ENCODE peak calls at places on chromosomes 5 and 9, in eight cellular contexts. R is NCI-H2081; B is SW 1271; A is NCI-H774; M is activated T-cell treated with anti-CD3 and anti-CD28 coated beads for 1 hour; J is activated CD8-positive, alpha-beta memory T cell treated with anti-CD3 and anti-CD28 coated beads for 24 hours; E is NCI-H2029; S is foreskin melanocyte. P is an unnamed sample.

GRCh38 chr9:81605154-81605670 is 84.1 kb downstream of the TLE1 start:
- DNase-seq in M (no peak), B (no peak), S (no peak), R (no peak), J (no peak), A (peak), E (peak), P (no peak)

GRCh38 chr5:113357696-113358476 is 76.9 kb downstream of the TSSK1B start:
- DNase-seq in E (no peak), S (no peak), A (no peak), J (no peak), B (no peak), R (no peak), M (no peak), P (no peak)

GRCh38 chr5:20575515-20575914 is 587.5 kb upstream of the CDH18 start:
- DNase-seq in A (no peak), R (no peak), J (no peak), B (no peak), M (no peak), S (no peak), E (no peak), P (no peak)

GRCh38 chr5:757346-757930 is 27.1 kb downstream of the ZDHHC11B start:
- DNase-seq in E (no peak), B (no peak), A (no peak), J (peak), S (no peak), R (no peak), M (no peak), P (no peak)

GRCh38 chr9:25700430-25700829 is 22.2 kb upstream of the TUSC1 start:
- DNase-seq in B (no peak), E (no peak), R (no peak), J (no peak), A (no peak), S (no peak), M (no peak), P (no peak)

GRCh38 chr5:133838286-133838685 is 130.1 kb downstream of the C5orf15 start:
- DNase-seq in M (no peak), A (no peak), E (no peak), S (no peak), B (no peak), J (no peak), R (no peak), P (no peak)

GRCh38 chr5:128703322-128703721 is 165.3 kb upstream of the FBN2 start:
- DNase-seq in M (no peak), S (no peak), A (no peak), J (no peak), E (no peak), R (no peak), B (no peak), P (no peak)

GRCh38 chr5:125162714-125163113 is 416.3 kb upstream of the ZNF608 start:
- DNase-seq in B (no peak), M (no peak), J (no peak), E (no peak), S (no peak), A (no peak), R (no peak), P (no peak)

GRCh38 chr5:125926172-125926571 is 497.0 kb upstream of the GRAMD2B start:
- DNase-seq in S (no peak), R (no peak), A (no peak), B (no peak), M (no peak), E (no peak), J (no peak), P (no peak)

GRCh38 chr9:122754825-122755224 is 12.7 kb downstream of the OR1L6 start:
- DNase-seq in E (no peak), R (no peak), S (no peak), A (no peak), J (no peak), M (no peak), B (no peak), P (no peak)

GRCh38 chr9:137295313-137296213 is 6.5 kb downstream of the NRARP start:
- DNase-seq in A (peak), B (no peak), J (peak), R (peak), S (no peak), E (no peak), M (no peak), P (no peak)

GRCh38 chr5:54115768-54116403 is 194.5 kb downstream of the ARL15 start:
- DNase-seq in M (no peak), E (no peak), A (no peak), R (peak), B (no peak), S (no peak), J (no peak), P (no peak)

GRCh38 chr9:70081120-70081495 is 37.5 kb downstream of the MAMDC2 start:
- DNase-seq in A (no peak), S (no peak), R (peak), M (no peak), B (no peak), J (no peak), E (peak), P (no peak)

GRCh38 chr9:129958771-129959170 is 84.2 kb downstream of the FNBP1 start:
- DNase-seq in E (no peak), R (no peak), A (no peak), B (no peak), M (no peak), J (peak), S (no peak), P (no peak)

GRCh38 chr9:132099741-132100407 is 20.2 kb upstream of the MED27 start:
- DNase-seq in E (no peak), R (no peak), S (no peak), M (no peak), B (no peak), A (no peak), J (no peak), P (no peak)

GRCh38 chr5:82560966-82561365 is 282.8 kb upstream of the RPS23 start:
- DNase-seq in S (no peak), A (no peak), R (no peak), E (no peak), M (no peak), J (no peak), B (no peak), P (no peak)

GRCh38 chr5:175866377-175866907 is 4.9 kb upstream of the CPLX2 start:
- DNase-seq in S (no peak), J (no peak), A (no peak), B (no peak), E (no peak), M (no peak), R (no peak), P (no peak)

GRCh38 chr9:112422417-112423148 is 42.7 kb downstream of the HSDL2 start:
- DNase-seq in A (no peak), E (no peak), S (no peak), J (no peak), M (no peak), B (no peak), R (no peak), P (no peak)

GRCh38 chr9:89215342-89215741 is 36.7 kb upstream of the SHC3 start:
- DNase-seq in B (no peak), A (no peak), E (no peak), S (no peak), J (no peak), R (no peak), M (no peak), P (no peak)

GRCh38 chr5:57858905-57859304 is 376.3 kb upstream of the ACTBL2 start:
- DNase-seq in E (no peak), J (no peak), B (no peak), S (no peak), M (no peak), R (no peak), A (no peak), P (no peak)

GRCh38 chr5:95861858-95862561 is 39.5 kb upstream of the GLRX start:
- DNase-seq in R (no peak), A (no peak), J (no peak), E (no peak), B (no peak), M (no peak), S (no peak), P (no peak)

GRCh38 chr5:991472-992267 is 16.9 kb upstream of the NKD2 start:
- DNase-seq in E (no peak), B (no peak), S (no peak), R (no peak), A (no peak), M (no peak), J (no peak), P (no peak)

GRCh38 chr5:56479701-56480304 is 246.7 kb upstream of the ANKRD55 start:
- DNase-seq in S (no peak), B (no peak), J (no peak), R (no peak), A (no peak), E (no peak), M (peak), P (no peak)

GRCh38 chr5:17817946-17818345 is 183.7 kb downstream of the TAF11L14 start:
- DNase-seq in R (no peak), A (no peak), M (no peak), B (no peak), S (no peak), E (no peak), J (no peak), P (no peak)

GRCh38 chr5:10384483-10384882 is 31.0 kb downstream of the MARCHF6 start:
- DNase-seq in S (no peak), J (no peak), R (no peak), E (no peak), A (no peak), M (no peak), B (no peak), P (no peak)

GRCh38 chr5:65760504-65761275 is 38.7 kb downstream of the NLN start:
- DNase-seq in S (no peak), E (peak), R (peak), M (peak), A (peak), J (no peak), B (no peak), P (peak)

GRCh38 chr5:111454198-111454606 is 58.1 kb downstream of the STARD4 start:
- DNase-seq in J (no peak), A (no peak), B (no peak), R (peak), S (peak), M (no peak), E (no peak), P (peak)

GRCh38 chr5:15808577-15808976 is 308.6 kb downstream of the FBXL7 start:
- DNase-seq in A (no peak), B (no peak), M (no peak), R (no peak), E (no peak), J (no peak), S (no peak), P (no peak)

GRCh38 chr5:119359737-119360413 is 4.1 kb downstream of the TNFAIP8 start:
- DNase-seq in J (no peak), B (no peak), M (no peak), E (no peak), R (no peak), A (no peak), S (no peak), P (no peak)

GRCh38 chr9:134403682-134404301 is 77.5 kb downstream of the RXRA start:
- DNase-seq in E (no peak), M (no peak), R (no peak), J (peak), A (no peak), S (no peak), B (no peak), P (no peak)